ENCODE peak calls at places on chromosomes 11 and 22, in ten cellular contexts. U is OCI-LY7; A is HCT116; D is upper lobe of right lung; I is GM23338; Y is ovary; N is PC-9; R is ascending aorta; O is CD8-positive, alpha-beta memory T cell; C is Karpas-422. H is an unnamed sample. For H3K4me1, the result is how much of the 10 kb centered on the place peaks cover.

GRCh38 chr22:45008853-45009751 is 703 bp downstream of the PHF21B start:
- DNase-seq in U (peak), A (no peak), D (no peak), I (peak), Y (peak), N (no peak), R (no peak), O (no peak), C (peak), H (no peak)

GRCh38 chr11:13334068-13334785 is 56.6 kb downstream of the BMAL1 start:
- DNase-seq in U (no peak), A (no peak), D (no peak), I (no peak), Y (no peak), N (no peak), R (no peak), O (no peak), C (no peak), H (no peak)

GRCh38 chr11:70107756-70108155 is 29.6 kb downstream of the ANO1 start:
- DNase-seq in U (no peak), A (no peak), D (no peak), I (no peak), Y (no peak), N (no peak), R (no peak), O (no peak), C (no peak), H (no peak)

GRCh38 chr11:77084581-77085191 is 17.9 kb downstream of the CAPN5 start:
- DNase-seq in U (no peak), A (no peak), D (peak), I (no peak), Y (peak), N (no peak), R (no peak), O (no peak), C (no peak), H (no peak)

GRCh38 chr22:42207918-42208317 is 62.5 kb downstream of the TCF20 start:
- DNase-seq in U (no peak), A (no peak), D (no peak), I (no peak), Y (no peak), N (no peak), R (no peak), O (no peak), C (no peak), H (no peak)

GRCh38 chr11:27305751-27306150 is 57.3 kb downstream of the CCDC34 start:
- DNase-seq in U (no peak), A (no peak), D (no peak), I (no peak), Y (no peak), N (no peak), R (no peak), O (no peak), C (no peak), H (no peak)

GRCh38 chr22:20956258-20957117 is 10.6 kb upstream of the AIFM3 start:
- DNase-seq in U (no peak), A (peak), D (peak), I (peak), Y (no peak), N (peak), R (no peak), O (no peak), C (no peak), H (peak)

GRCh38 chr22:25896098-25896497 is 154.1 kb downstream of the MYO18B start:
- DNase-seq in U (peak), A (no peak), D (no peak), I (peak), Y (no peak), N (no peak), R (no peak), O (no peak), C (peak), H (no peak)

GRCh38 chr11:70532728-70533127 is 134.4 kb downstream of the CTTN start:
- DNase-seq in U (no peak), A (no peak), D (no peak), I (no peak), Y (no peak), N (no peak), R (no peak), O (no peak), C (no peak), H (no peak)

GRCh38 chr11:45921561-45922424 is 663 bp upstream of the LARGE2 start:
- DNase-seq in U (peak), A (no peak), D (peak), I (peak), Y (peak), N (peak), R (no peak), O (no peak), C (no peak), H (no peak)

GRCh38 chr11:82733444-82734119 is at the start of gene FAM181B:
- DNase-seq in U (no peak), A (no peak), D (peak), I (peak), Y (peak), N (no peak), R (no peak), O (no peak), C (no peak), H (no peak)

GRCh38 chr22:25169278-25170031 is 30.2 kb upstream of the CRYBB3 start:
- DNase-seq in U (no peak), A (peak), D (peak), I (no peak), Y (no peak), N (no peak), R (no peak), O (no peak), C (no peak), H (no peak)

GRCh38 chr11:85787809-85788805 is 22.8 kb downstream of the SYTL2 start:
- DNase-seq in U (no peak), A (no peak), D (no peak), I (peak), Y (no peak), N (peak), R (no peak), O (no peak), C (no peak), H (no peak)

GRCh38 chr11:59901306-59901705 is 22.7 kb downstream of the OOSP3 start:
- DNase-seq in U (no peak), A (peak), D (no peak), I (no peak), Y (no peak), N (peak), R (no peak), O (no peak), C (no peak), H (no peak)

GRCh38 chr11:96162816-96163499 is 180.0 kb downstream of the MAML2 start:
- DNase-seq in U (no peak), A (no peak), D (no peak), I (no peak), Y (no peak), N (peak), R (no peak), O (no peak), C (no peak), H (no peak)

GRCh38 chr11:77215106-77215505 is 86.4 kb downstream of the GDPD4 start:
- DNase-seq in U (no peak), A (no peak), D (no peak), I (no peak), Y (no peak), N (no peak), R (no peak), O (no peak), C (no peak), H (no peak)

GRCh38 chr11:119800171-119800570 is 71.2 kb upstream of the NECTIN1 start:
- DNase-seq in U (no peak), A (no peak), D (peak), I (no peak), Y (no peak), N (no peak), R (no peak), O (no peak), C (no peak), H (no peak)

GRCh38 chr11:74472030-74472429 is 4.7 kb upstream of the KCNE3 start:
- DNase-seq in U (no peak), A (no peak), D (no peak), I (no peak), Y (no peak), N (no peak), R (no peak), O (no peak), C (no peak), H (no peak)

GRCh38 chr11:64759722-64760719 is at the start of gene PYGM:
- DNase-seq in U (no peak), A (no peak), D (peak), I (peak), Y (peak), N (no peak), R (peak), O (no peak), C (no peak), H (no peak)

GRCh38 chr11:115054541-115055538 is 376.5 kb downstream of the NXPE2 start:
- DNase-seq in U (no peak), A (no peak), D (no peak), I (no peak), Y (peak), N (no peak), R (no peak), O (no peak), C (no peak), H (no peak)

GRCh38 chr11:119752324-119752723 is 23.3 kb upstream of the NECTIN1 start:
- DNase-seq in U (no peak), A (no peak), D (peak), I (no peak), Y (no peak), N (no peak), R (no peak), O (no peak), C (no peak), H (no peak)

GRCh38 chr11:117873828-117874125 is 2.7 kb downstream of the FXYD6 start:
- DNase-seq in U (no peak), A (no peak), D (no peak), I (no peak), Y (no peak), N (no peak), R (no peak), O (no peak), C (no peak), H (no peak)

GRCh38 chr11:112795142-112795815 is 165.9 kb upstream of the NCAM1 start:
- DNase-seq in U (peak), A (peak), D (no peak), I (peak), Y (no peak), N (no peak), R (no peak), O (no peak), C (peak), H (no peak)

GRCh38 chr11:104442320-104442719 is 278.4 kb upstream of the PDGFD start:
- DNase-seq in U (no peak), A (no peak), D (no peak), I (no peak), Y (no peak), N (peak), R (no peak), O (no peak), C (no peak), H (no peak)

GRCh38 chr11:3199537-3200295 is 18.9 kb downstream of the MRGPRG start:
- DNase-seq in U (no peak), A (no peak), D (no peak), I (no peak), Y (no peak), N (no peak), R (no peak), O (no peak), C (no peak), H (no peak)

GRCh38 chr22:45754822-45755221 is 83.2 kb downstream of the ATXN10 start:
- DNase-seq in U (peak), A (no peak), D (no peak), I (no peak), Y (no peak), N (no peak), R (no peak), O (no peak), C (no peak), H (no peak)

DNA sequence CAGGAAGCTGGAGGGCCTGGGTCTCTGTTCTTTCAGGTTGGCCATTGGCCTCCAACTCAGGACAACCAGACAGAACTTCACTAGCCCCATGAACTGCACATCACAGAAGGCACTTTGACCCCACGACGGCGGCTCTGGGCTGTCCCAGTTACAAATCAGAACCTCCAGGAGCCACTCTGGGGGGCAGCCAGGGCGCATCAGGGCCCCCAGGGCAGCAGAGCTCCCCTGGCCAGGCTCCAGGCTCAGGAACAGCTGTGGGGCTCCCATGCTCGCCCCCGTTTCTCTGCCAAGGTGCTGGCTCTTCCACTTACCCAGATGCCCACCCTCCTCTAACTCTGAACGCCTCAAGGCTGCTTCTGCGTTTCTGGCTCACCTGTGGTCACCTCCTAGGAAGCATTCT is 25.5 kb downstream of the TOLLIP start:
- DNase-seq in U (no peak), A (no peak), D (no peak), I (no peak), Y (no peak), N (no peak), R (no peak), O (no peak), C (no peak), H (no peak)
- H3K27ac ChIP-seq in U (no peak), A (no peak), D (no peak), I (no peak), Y (no peak), N (no peak), R (no peak), O (no peak), C (no peak), H (no peak)

GRCh38 chr22:17965538-17966402 is 58.6 kb downstream of the MICAL3 start:
- DNase-seq in U (no peak), A (no peak), D (no peak), I (no peak), Y (no peak), N (no peak), R (no peak), O (no peak), C (no peak), H (no peak)
- H3K4me1 ChIP-seq in U (half or more), A (under half), D (under half), I (under half), Y (under half), N (under half), R (under half), O (under half), C (half or more), H (under half)

DNA sequence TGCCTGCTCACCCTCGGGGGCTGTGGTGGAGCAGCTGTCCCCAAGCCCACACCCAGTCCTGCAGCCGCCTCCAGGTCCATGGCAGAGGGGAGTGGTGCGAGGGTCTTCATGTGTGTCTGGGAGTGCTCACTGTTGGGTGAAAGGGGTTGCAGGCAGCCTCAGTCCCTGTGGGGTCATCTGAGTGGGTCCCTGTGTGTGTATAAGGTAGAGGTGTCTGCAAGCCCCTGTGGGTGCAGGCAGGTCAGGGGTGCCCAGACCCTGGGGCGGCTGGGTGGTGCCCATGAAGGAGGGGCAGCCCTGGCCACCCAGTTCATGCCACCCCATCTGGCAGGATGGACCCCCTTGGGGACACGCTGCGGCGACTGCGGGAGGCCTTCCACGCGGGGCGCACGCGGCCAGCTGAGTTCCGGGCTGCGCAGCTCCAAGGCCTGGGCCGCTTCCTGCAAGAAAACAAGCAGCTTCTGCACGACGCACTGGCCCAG is 4.9 kb downstream of the ALDH3B1 start:
- DNase-seq in U (no peak), A (no peak), D (peak), I (no peak), Y (no peak), N (no peak), R (no peak), O (no peak), C (no peak), H (no peak)
- H3K27ac ChIP-seq in U (no peak), A (peak), D (peak), I (no peak), Y (no peak), N (peak), R (peak), O (no peak), C (no peak), H (peak)

GRCh38 chr11:62547691-62548281 is 1.2 kb upstream of the AHNAK start:
- DNase-seq in U (no peak), A (no peak), D (no peak), I (no peak), Y (no peak), N (no peak), R (no peak), O (no peak), C (no peak), H (peak)
- H3K4me1 ChIP-seq in U (under half), A (half or more), D (half or more), I (under half), Y (under half), N (half or more), R (under half), O (half or more), C (under half), H (under half)

GRCh38 chr22:38078046-38078840 is 5.7 kb downstream of the SLC16A8 start:
- DNase-seq in U (no peak), A (no peak), D (no peak), I (no peak), Y (no peak), N (no peak), R (no peak), O (no peak), C (no peak), H (no peak)
- H3K27ac ChIP-seq in U (no peak), A (no peak), D (no peak), I (no peak), Y (no peak), N (no peak), R (no peak), O (no peak), C (no peak), H (no peak)

H was measured in keratinocyte.